ENCODE peak calls at places on chromosomes 6 and 20, in five cellular contexts. K, G, I, S and X are unnamed samples.

GRCh38 chr6:53510751-53511150 is 34.1 kb downstream of the GCLC start:
- DNase-seq in K (no peak), G (no peak), I (no peak), S (no peak), X (no peak)

GRCh38 chr20:6178537-6178936 is 55.7 kb upstream of the FERMT1 start:
- DNase-seq in K (no peak), G (no peak), I (no peak), S (peak), X (peak)

GRCh38 chr6:13709698-13710551 is 1.7 kb downstream of the RANBP9 start:
- DNase-seq in K (no peak), G (no peak), I (no peak), S (peak), X (peak)

GRCh38 chr6:2947424-2947823 is 23.9 kb downstream of the SERPINB6 start:
- DNase-seq in K (no peak), G (no peak), I (no peak), S (no peak), X (no peak)

GRCh38 chr20:64093013-64093503 is 8.9 kb upstream of the LKAAEAR1 start:
- DNase-seq in K (no peak), G (no peak), I (no peak), S (no peak), X (no peak)

GRCh38 chr6:90008908-90009501 is 114.7 kb downstream of the GJA10 start:
- DNase-seq in K (no peak), G (no peak), I (no peak), S (peak), X (no peak)

GRCh38 chr6:156925718-156926607 is 148.8 kb downstream of the ARID1B start:
- DNase-seq in K (no peak), G (no peak), I (no peak), S (peak), X (no peak)

GRCh38 chr6:116409756-116410155 is 39.0 kb downstream of the DSE start:
- DNase-seq in K (no peak), G (no peak), I (no peak), S (no peak), X (no peak)

GRCh38 chr6:168886306-168886854 is 367.3 kb downstream of the THBS2 start:
- DNase-seq in K (no peak), G (no peak), I (no peak), S (no peak), X (no peak)

GRCh38 chr6:166097914-166098522 is 69.6 kb downstream of the TBXT start:
- DNase-seq in K (peak), G (peak), I (no peak), S (peak), X (peak)

GRCh38 chr20:8671366-8671943 is 397.4 kb upstream of the PLCB4 start:
- DNase-seq in K (no peak), G (no peak), I (no peak), S (no peak), X (no peak)

GRCh38 chr6:109939654-109940053 is 38.5 kb upstream of the GPR6 start:
- DNase-seq in K (no peak), G (no peak), I (no peak), S (peak), X (no peak)

GRCh38 chr20:1383621-1384404 is 9.0 kb downstream of the FKBP1A start:
- DNase-seq in K (no peak), G (no peak), I (no peak), S (no peak), X (no peak)

GRCh38 chr6:28802417-28803336 is 121.1 kb downstream of the TRIM27 start:
- DNase-seq in K (no peak), G (no peak), I (no peak), S (peak), X (peak)

GRCh38 chr20:48698507-48699267 is 129.1 kb downstream of the PREX1 start:
- DNase-seq in K (no peak), G (no peak), I (no peak), S (no peak), X (no peak)

GRCh38 chr6:83546636-83547035 is 34.3 kb downstream of the PRSS35 start:
- DNase-seq in K (no peak), G (no peak), I (no peak), S (peak), X (no peak)

DNA sequence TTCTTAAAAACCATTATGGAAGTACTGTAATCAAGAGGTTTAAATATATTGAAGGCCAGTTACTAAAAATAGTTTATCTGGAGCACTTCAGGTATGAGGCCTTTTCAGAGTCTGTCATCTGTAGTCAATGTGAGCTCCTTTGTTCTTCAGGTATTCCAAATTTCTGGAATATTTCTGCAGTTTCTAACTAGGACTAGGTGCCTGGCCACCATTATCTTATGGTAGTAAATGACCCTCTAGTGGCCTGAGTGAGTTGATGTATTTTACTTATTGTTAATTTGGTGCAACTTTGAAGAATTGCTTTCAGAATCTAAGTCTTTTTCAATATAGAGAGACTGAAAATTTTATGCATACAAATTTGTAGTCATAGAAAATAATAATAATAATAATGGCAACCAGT is 95.2 kb upstream of the FLRT3 start:
- DNase-seq in K (no peak), G (no peak), I (no peak), S (no peak), X (no peak)
- TF ChIP-seq CTCF in K (no peak), G (no peak), I (no peak), S (no peak), X (no peak)

DNA sequence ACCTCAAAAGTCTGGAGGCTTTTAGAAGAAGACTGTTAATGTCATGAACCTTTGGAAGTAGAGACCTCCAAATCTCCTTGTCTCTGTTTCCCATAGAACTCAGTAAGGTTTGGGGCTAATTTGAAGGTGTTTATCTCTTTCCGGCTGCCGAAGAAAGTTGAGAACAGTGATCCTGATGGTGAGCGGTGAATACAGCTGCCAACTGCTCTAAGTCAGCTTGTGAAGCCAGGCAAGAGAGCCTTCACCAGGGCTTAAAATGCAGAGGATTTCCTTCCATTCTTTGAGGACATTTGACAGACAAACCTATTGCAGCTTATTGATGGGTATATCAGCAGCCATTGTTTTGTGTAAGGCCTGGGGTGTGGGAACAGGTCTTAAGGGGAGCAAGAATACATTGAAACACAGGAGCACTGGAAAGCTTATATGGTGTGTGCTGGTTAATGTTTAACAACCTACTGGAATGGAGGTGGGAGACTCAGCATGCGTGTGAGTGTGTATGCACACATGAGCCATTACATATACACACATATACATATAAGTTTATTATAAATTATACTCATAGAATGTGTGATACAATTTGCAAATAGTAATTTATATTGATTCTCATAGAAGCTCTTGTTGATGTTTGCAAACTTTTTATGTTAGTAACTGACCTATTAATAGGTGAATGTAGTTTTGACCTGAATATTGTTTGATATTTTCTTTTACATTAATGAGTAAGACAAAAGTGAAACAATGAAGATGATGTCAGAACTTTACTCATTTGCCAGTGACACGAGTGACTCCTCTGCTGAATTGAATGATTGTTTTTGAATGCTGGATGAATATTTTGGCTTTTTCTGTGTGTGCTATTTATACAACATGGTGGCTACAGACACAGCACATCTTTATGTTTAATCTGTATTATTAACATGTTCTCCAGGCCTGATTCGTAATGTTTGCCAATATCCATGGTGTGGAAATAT is 18.1 kb downstream of the PLEKHG1 start:
- DNase-seq in K (no peak), G (no peak), I (no peak), S (no peak), X (no peak)
- H3K27ac ChIP-seq in K (no peak), G (peak), I (no peak), S (no peak), X (no peak)

DNA sequence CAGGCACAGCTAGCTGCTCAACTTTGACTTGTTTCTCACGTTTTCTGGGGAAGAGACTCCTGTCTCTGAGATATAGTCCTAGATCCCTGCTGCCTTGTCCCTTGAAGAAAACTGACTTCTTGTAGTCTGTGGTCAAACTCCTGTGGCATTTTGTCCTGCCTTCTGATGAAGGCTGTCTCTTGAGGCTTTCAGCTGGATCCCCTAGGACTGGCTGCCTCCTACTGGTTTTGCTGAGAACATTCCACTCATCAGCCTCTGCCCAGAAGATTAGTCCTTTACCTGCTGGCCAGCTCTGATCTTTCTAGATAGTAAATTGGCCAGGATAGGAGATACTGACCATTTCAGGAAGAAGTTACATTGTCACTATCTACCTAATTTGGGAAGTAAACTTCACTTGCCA is 71.9 kb upstream of the CNR1 start:
- DNase-seq in K (no peak), G (no peak), I (no peak), S (peak), X (no peak)
- TF ChIP-seq CTCF in K (no peak), G (no peak), I (no peak), S (no peak), X (no peak)

GRCh38 chr6:150887978-150888563 is 22.6 kb downstream of the MTHFD1L start:
- DNase-seq in K (no peak), G (no peak), I (no peak), S (no peak), X (no peak)
- H3K27ac ChIP-seq in K (no peak), G (no peak), I (peak), S (peak), X (no peak)

GRCh38 chr6:31472259-31472658 is 25.7 kb upstream of the MICB start:
- DNase-seq in K (no peak), G (no peak), I (no peak), S (no peak), X (no peak)

GRCh38 chr6:31473244-31473643 is 24.7 kb upstream of the MICB start:
- DNase-seq in K (no peak), G (no peak), I (no peak), S (no peak), X (no peak)

GRCh38 chr6:31473780-31474725 is 23.9 kb upstream of the MICB start:
- DNase-seq in K (no peak), G (no peak), I (no peak), S (peak), X (peak)

GRCh38 chr6:31476515-31477139 is 21.3 kb upstream of the MICB start:
- DNase-seq in K (no peak), G (no peak), I (no peak), S (no peak), X (no peak)

DNA sequence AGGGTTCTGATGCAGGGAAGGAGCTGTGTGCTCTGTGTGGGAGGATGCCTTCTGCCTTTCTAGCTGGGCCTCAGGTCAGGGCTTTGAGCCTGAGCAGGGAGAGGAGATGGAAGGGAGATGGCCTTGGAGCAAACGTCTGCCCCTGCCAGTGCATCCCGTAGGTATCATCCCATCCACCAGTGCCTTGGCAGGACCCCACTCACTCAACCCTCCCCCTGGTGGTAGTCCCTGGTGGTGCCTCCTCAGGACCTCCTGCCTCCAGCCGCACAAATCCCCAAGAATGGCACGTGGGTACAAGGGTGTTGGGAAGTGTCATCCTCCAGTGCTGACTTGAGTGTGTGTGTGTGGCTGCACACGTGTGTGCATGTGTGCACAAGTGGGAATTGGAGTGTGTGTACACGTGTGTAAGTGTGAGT is 23.1 kb upstream of the MICB start:
- DNase-seq in K (no peak), G (no peak), I (no peak), S (no peak), X (no peak)
- TF ChIP-seq CTCF in K (no peak), G (no peak), I (no peak), S (peak), X (no peak)

GRCh38 chr20:46741924-46742692 is 32.7 kb downstream of the SLC2A10 start:
- DNase-seq in K (no peak), G (no peak), I (no peak), S (no peak), X (no peak)

GRCh38 chr20:46740214-46740609 is 30.8 kb downstream of the SLC2A10 start:
- DNase-seq in K (no peak), G (no peak), I (no peak), S (no peak), X (no peak)

GRCh38 chr20:46743088-46743487 is 33.6 kb downstream of the SLC2A10 start:
- DNase-seq in K (no peak), G (no peak), I (no peak), S (no peak), X (no peak)

GRCh38 chr20:46735436-46735835 is 26.0 kb downstream of the SLC2A10 start:
- DNase-seq in K (no peak), G (no peak), I (no peak), S (no peak), X (no peak)

GRCh38 chr20:46739441-46740213 is 30.2 kb downstream of the SLC2A10 start:
- DNase-seq in K (peak), G (no peak), I (no peak), S (peak), X (peak)
- H3K27ac ChIP-seq in K (no peak), G (no peak), I (no peak), S (no peak), X (no peak)

DNA sequence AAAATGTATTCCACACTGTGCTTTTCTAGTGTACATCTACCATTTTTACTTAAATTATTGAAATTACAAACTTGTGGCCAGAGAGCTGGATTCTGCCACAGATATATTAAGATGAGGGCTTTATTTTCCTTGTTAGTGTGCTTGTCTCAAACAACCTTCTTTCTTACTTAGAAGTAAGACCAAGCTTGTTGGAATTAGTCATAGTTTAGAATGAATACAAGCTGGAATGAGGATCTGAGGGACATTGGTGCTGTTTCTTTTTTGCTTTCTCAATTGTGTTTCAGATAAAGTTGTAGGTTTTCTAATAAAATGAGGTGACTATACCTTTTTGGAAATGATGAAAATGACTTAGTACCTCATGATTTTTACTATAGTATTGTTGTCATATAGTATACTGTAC is 40.3 kb downstream of the UBR2 start:
- DNase-seq in K (no peak), G (no peak), I (no peak), S (no peak), X (no peak)
- TF ChIP-seq CTCF in K (no peak), G (no peak), I (no peak), S (no peak), X (no peak)

GRCh38 chr20:10848810-10849370 is 175.1 kb upstream of the JAG1 start:
- DNase-seq in K (no peak), G (no peak), I (no peak), S (peak), X (peak)
- H3K27ac ChIP-seq in K (peak), G (no peak), I (no peak), S (peak), X (peak)